ENCODE peak calls at places on chromosomes 6 and 20, in five cellular contexts. Y is H1, M is prostate gland, Q is Panc1, F is HCT116. P is an unnamed sample. For H3K4me1, the result is how much of the 10 kb centered on the place peaks cover.

GRCh38 chr20:62875419-62876355 is 14.1 kb upstream of the TCFL5 start:
- DNase-seq in Y (no peak), M (peak), Q (no peak), F (peak), P (no peak)

GRCh38 chr20:51830538-51830937 is 28.2 kb upstream of the SALL4 start:
- DNase-seq in Y (no peak), M (no peak), Q (no peak), F (no peak), P (no peak)

GRCh38 chr6:90177544-90178293 is 118.9 kb downstream of the BACH2 start:
- DNase-seq in Y (no peak), M (no peak), Q (no peak), F (no peak), P (no peak)

GRCh38 chr6:6699741-6700367 is 111.3 kb downstream of the LY86 start:
- DNase-seq in Y (no peak), M (peak), Q (no peak), F (peak), P (no peak)

GRCh38 chr6:22610127-22610526 is 40.8 kb downstream of the HDGFL1 start:
- DNase-seq in Y (no peak), M (no peak), Q (no peak), F (no peak), P (no peak)

GRCh38 chr20:58241766-58242465 is 13.5 kb upstream of the ANKRD60 start:
- DNase-seq in Y (no peak), M (no peak), Q (no peak), F (no peak), P (no peak)

GRCh38 chr6:166040292-166040691 is 127.4 kb downstream of the TBXT start:
- DNase-seq in Y (no peak), M (no peak), Q (no peak), F (no peak), P (no peak)

GRCh38 chr6:106754215-106754614 is 124.8 kb downstream of the QRSL1 start:
- DNase-seq in Y (no peak), M (no peak), Q (no peak), F (no peak), P (no peak)

GRCh38 chr6:37127961-37128862 is 41.7 kb upstream of the PIM1 start:
- DNase-seq in Y (no peak), M (no peak), Q (no peak), F (no peak), P (no peak)

GRCh38 chr20:49283703-49284625 is 6.1 kb upstream of the ZNFX1 start:
- DNase-seq in Y (no peak), M (no peak), Q (no peak), F (no peak), P (no peak)
- TF ChIP-seq POLR2AphosphoS5 in Y (peak), M (no peak), Q (peak), F (no peak), P (no peak)

GRCh38 chr6:163714179-163714578 is 299.7 kb downstream of the QKI start:
- DNase-seq in Y (no peak), M (no peak), Q (no peak), F (no peak), P (no peak)

GRCh38 chr6:163712569-163712966 is 298.1 kb downstream of the QKI start:
- DNase-seq in Y (no peak), M (no peak), Q (no peak), F (no peak), P (no peak)

GRCh38 chr6:163711071-163711470 is 296.6 kb downstream of the QKI start:
- DNase-seq in Y (no peak), M (no peak), Q (no peak), F (no peak), P (no peak)

GRCh38 chr6:163711615-163712568 is 297.4 kb downstream of the QKI start:
- DNase-seq in Y (no peak), M (no peak), Q (no peak), F (no peak), P (no peak)

DNA sequence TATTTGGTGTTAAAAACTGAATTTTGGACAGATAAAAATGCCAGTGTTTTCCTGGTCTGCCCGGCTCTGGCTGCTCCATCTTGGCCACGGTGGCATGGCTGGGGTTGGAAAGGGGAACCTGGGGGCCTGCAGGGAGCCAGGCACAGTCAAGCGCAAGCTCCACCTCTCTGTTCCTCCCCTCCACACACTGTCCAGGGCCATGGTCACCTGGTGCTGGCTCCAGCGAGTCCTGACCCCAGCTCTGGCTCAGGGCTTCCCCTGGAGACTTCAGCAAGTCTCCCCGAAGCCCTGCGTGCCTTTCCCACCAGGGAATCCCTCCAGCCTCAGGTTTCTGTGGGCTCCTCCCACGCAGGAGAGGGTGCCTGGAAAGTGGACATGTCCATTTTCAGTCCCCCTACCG is 298.5 kb downstream of the QKI start:
- DNase-seq in Y (no peak), M (no peak), Q (no peak), F (no peak), P (no peak)
- H3K4me1 ChIP-seq in Y (under half), M (under half), Q (under half), F (under half), P (under half)

DNA sequence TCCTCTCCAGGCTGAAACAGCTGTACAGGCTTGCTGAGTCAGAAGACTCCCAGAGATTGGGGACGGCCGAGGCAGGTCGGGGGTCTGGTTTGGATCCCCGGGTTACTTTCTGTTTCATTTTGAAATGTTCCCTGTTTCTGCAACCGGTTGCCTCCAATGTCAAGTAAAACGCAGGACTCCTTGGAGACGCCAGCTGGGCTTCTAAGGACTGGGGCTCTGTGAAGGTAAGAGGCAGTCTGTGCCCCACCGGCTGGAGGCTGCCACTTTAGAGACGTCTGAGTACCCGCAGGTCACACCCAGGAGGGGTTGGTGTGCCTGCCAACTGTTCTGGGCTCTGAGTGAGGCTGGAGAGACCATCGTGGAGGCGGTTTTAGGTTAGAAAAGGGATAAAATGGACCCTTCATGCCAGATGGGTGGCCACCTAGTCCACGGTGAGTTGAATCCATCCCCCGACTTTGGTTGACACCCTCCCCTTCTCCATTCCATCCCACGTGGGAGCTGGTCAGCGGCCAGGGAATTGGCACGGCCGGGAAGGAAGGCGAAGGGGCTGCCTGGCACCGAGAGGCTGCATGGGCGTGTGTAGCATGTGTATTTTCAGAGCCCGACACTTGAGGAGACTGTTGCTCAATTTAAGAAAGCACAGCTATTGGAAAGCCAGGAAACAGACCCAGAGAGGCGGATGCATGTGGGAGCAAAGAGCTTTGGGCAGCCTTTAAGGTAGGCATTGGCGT is 240.9 kb downstream of the PHACTR1 start:
- DNase-seq in Y (peak), M (peak), Q (no peak), F (no peak), P (no peak)
- TF ChIP-seq POLR2AphosphoS5 in Y (no peak), M (peak), Q (no peak), F (no peak), P (peak)

GRCh38 chr6:29757282-29757681 is 34.0 kb downstream of the HLA-F start:
- DNase-seq in Y (no peak), M (no peak), Q (no peak), F (no peak), P (no peak)
- H3K4me1 ChIP-seq in Y (under half), M (under half), Q (under half), F (under half), P (under half)

GRCh38 chr6:3869632-3870527 is 20.7 kb downstream of the FAM50B start:
- DNase-seq in Y (no peak), M (no peak), Q (no peak), F (no peak), P (no peak)
- TF ChIP-seq POLR2AphosphoS5 in Y (no peak), M (no peak), Q (no peak), F (no peak), P (no peak)

DNA sequence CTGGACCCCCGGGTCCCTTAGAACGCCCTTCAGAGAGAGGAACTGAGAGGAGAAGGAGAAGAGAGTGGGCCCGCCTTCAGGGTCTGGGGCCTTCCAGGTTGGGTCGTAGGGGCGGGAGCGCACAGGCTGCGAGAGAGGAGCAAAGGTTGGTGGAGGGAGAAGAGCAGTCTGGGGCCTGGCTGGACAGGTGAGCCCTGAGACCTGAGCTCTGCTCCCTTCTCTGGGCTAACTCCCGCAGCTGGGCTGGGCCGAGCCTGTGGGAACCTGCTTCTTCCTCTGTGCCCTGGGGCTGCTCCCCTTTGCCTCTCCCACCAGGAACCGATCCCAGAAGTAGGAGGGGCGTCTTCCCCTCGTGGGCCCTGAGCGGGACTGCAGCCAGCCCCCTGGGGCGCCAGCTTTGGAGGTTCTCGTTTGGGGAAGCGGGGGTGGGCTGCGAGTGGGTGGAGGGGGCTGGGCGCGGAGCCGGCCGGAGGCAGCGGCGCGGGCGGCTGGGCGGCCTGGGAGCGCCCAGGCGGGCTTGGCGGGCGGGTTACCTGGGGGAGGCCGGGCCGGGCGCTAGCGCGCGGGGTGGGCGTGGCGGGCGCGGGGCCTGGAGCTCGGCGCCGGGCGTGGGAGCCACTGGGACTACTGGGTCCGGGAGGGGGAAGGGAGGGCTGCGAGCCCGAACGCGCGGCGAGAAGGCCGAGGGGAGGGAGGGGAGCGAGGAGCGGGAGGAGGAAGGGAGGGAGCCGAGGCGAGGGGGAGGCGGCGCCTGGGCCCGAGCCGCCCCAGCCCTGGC is at the start of gene DDR1:
- DNase-seq in Y (peak), M (peak), Q (no peak), F (no peak), P (no peak)
- H3K4me1 ChIP-seq in Y (under half), M (under half), Q (under half), F (under half), P (half or more)

GRCh38 chr6:33251390-33252012 is 20.2 kb downstream of the VPS52 start:
- DNase-seq in Y (no peak), M (no peak), Q (no peak), F (no peak), P (no peak)
- TF ChIP-seq POLR2AphosphoS5 in Y (no peak), M (no peak), Q (no peak), F (no peak), P (no peak)

GRCh38 chr20:1377984-1378742 is 14.7 kb downstream of the FKBP1A start:
- DNase-seq in Y (no peak), M (no peak), Q (peak), F (peak), P (no peak)
- H3K4me1 ChIP-seq in Y (under half), M (under half), Q (half or more), F (under half), P (half or more)

GRCh38 chr6:9399916-9400315 is 964.6 kb upstream of the SLC35B3 start:
- DNase-seq in Y (no peak), M (peak), Q (peak), F (no peak), P (no peak)
- TF ChIP-seq POLR2AphosphoS5 in Y (no peak), M (peak), Q (peak), F (no peak), P (no peak)

P was measured in vagina.